ENCODE peak calls at places on chromosome 1, in four cellular contexts. S, J, R and P are unnamed samples.

GRCh38 chr1:11518016-11518670 is 39.2 kb downstream of the DISP3 start:
- DNase-seq in S (no peak), J (no peak), R (no peak), P (no peak)

GRCh38 chr1:177817969-177818872 is 151.6 kb downstream of the SEC16B start:
- DNase-seq in S (peak), J (no peak), R (no peak), P (no peak)

GRCh38 chr1:221800831-221801610 is 59.1 kb upstream of the DUSP10 start:
- DNase-seq in S (no peak), J (no peak), R (no peak), P (no peak)

GRCh38 chr1:243216741-243217140 is 38.3 kb downstream of the CEP170 start:
- DNase-seq in S (no peak), J (no peak), R (no peak), P (no peak)

GRCh38 chr1:235045034-235045690 is 83.5 kb downstream of the TOMM20 start:
- DNase-seq in S (no peak), J (no peak), R (no peak), P (no peak)

GRCh38 chr1:55382699-55383377 is 167.7 kb upstream of the USP24 start:
- DNase-seq in S (no peak), J (no peak), R (no peak), P (peak)

GRCh38 chr1:11929849-11930248 is 3.6 kb upstream of the KIAA2013 start:
- DNase-seq in S (no peak), J (peak), R (no peak), P (peak)

GRCh38 chr1:24387636-24388035 is 25.9 kb downstream of the STPG1 start:
- DNase-seq in S (no peak), J (no peak), R (no peak), P (no peak)

GRCh38 chr1:28291711-28292110 is 32.4 kb downstream of the SESN2 start:
- DNase-seq in S (no peak), J (no peak), R (no peak), P (no peak)

GRCh38 chr1:94383966-94384408 is 34.2 kb upstream of the ABCD3 start:
- DNase-seq in S (no peak), J (no peak), R (no peak), P (peak)

GRCh38 chr1:13807213-13807612 is 107.2 kb downstream of the PRDM2 start:
- DNase-seq in S (no peak), J (no peak), R (peak), P (no peak)

GRCh38 chr1:183901748-183902341 is 96.9 kb downstream of the RGL1 start:
- DNase-seq in S (no peak), J (no peak), R (no peak), P (no peak)

GRCh38 chr1:171486048-171486519 is 754 bp downstream of the PRRC2C start:
- DNase-seq in S (peak), J (no peak), R (peak), P (peak)

GRCh38 chr1:169604781-169605560 is 18.7 kb upstream of the F5 start:
- DNase-seq in S (no peak), J (peak), R (no peak), P (no peak)

GRCh38 chr1:207993477-207994445 is 82.8 kb upstream of the CD34 start:
- DNase-seq in S (peak), J (no peak), R (no peak), P (no peak)

GRCh38 chr1:153685578-153686340 is 7.3 kb downstream of the NPR1 start:
- DNase-seq in S (no peak), J (no peak), R (no peak), P (no peak)

GRCh38 chr1:206467915-206468314 is 2.4 kb upstream of the IKBKE start:
- DNase-seq in S (peak), J (peak), R (no peak), P (no peak)

GRCh38 chr1:53413175-53414001 is 45.8 kb upstream of the DMRTB1 start:
- DNase-seq in S (no peak), J (no peak), R (peak), P (peak)

GRCh38 chr1:117077267-117077666 is 17.1 kb downstream of the TTF2 start:
- DNase-seq in S (no peak), J (no peak), R (peak), P (peak)

GRCh38 chr1:201344206-201345080 is 33.0 kb downstream of the TNNT2 start:
- DNase-seq in S (no peak), J (no peak), R (no peak), P (no peak)

GRCh38 chr1:234553241-234554156 is 56.5 kb downstream of the IRF2BP2 start:
- DNase-seq in S (no peak), J (no peak), R (no peak), P (peak)

GRCh38 chr1:13627128-13627527 is 43.5 kb downstream of the PDPN start:
- DNase-seq in S (no peak), J (no peak), R (no peak), P (no peak)

GRCh38 chr1:181594553-181594952 is 111.2 kb downstream of the CACNA1E start:
- DNase-seq in S (no peak), J (no peak), R (no peak), P (no peak)

GRCh38 chr1:36710008-36710407 is 227.3 kb upstream of the CSF3R start:
- DNase-seq in S (no peak), J (no peak), R (no peak), P (no peak)

GRCh38 chr1:93686497-93687250 is 5.0 kb upstream of the BCAR3 start:
- DNase-seq in S (no peak), J (no peak), R (no peak), P (no peak)

GRCh38 chr1:47868348-47868676 is 128.9 kb downstream of the TRABD2B start:
- DNase-seq in S (no peak), J (no peak), R (no peak), P (no peak)

GRCh38 chr1:89068291-89068690 is 3.3 kb upstream of the GBP1 start:
- DNase-seq in S (no peak), J (no peak), R (no peak), P (peak)

GRCh38 chr1:110490791-110491451 is 28.1 kb downstream of the KCNA10 start:
- DNase-seq in S (no peak), J (no peak), R (no peak), P (no peak)

GRCh38 chr1:155086182-155086741 is 7.6 kb downstream of the EFNA3 start:
- DNase-seq in S (peak), J (peak), R (peak), P (no peak)

GRCh38 chr1:151992345-151993083 is 1.1 kb downstream of the S100A10 start:
- DNase-seq in S (no peak), J (peak), R (peak), P (peak)

GRCh38 chr1:47630346-47630745 is 192.5 kb downstream of the FOXD2 start:
- DNase-seq in S (no peak), J (no peak), R (no peak), P (no peak)

GRCh38 chr1:53120659-53121058 is 21.8 kb downstream of the SLC1A7 start:
- DNase-seq in S (no peak), J (no peak), R (no peak), P (no peak)

GRCh38 chr1:159821171-159821867 is 5.4 kb upstream of the SLAMF8 start:
- DNase-seq in S (peak), J (no peak), R (no peak), P (peak)

GRCh38 chr1:832136-832535 is 91.6 kb upstream of the SAMD11 start:
- DNase-seq in S (peak), J (no peak), R (no peak), P (no peak)

GRCh38 chr1:91687452-91687851 is 186.8 kb downstream of the CDC7 start:
- DNase-seq in S (no peak), J (no peak), R (no peak), P (no peak)

GRCh38 chr1:203584507-203584906 is 42.1 kb upstream of the ATP2B4 start:
- DNase-seq in S (no peak), J (no peak), R (no peak), P (no peak)